ENCODE peak calls at places on chromosomes 16 and 17, in ten cellular contexts. One of them, this sample, is unnamed.

GRCh38 chr16:79994413-79994812 is 393.9 kb upstream of the MAF start:
- DNase-seq in transverse colon: no peak
- DNase-seq in fibroblast of lung: no peak
- DNase-seq in AG04449: no peak
- DNase-seq in cardiac fibroblast: no peak
- DNase-seq in fibroblast of mammary gland: no peak
- DNase-seq in astrocyte of the cerebellum: no peak
- DNase-seq in WERI-Rb-1: no peak
- DNase-seq in GM12865: no peak
- DNase-seq in lung: no peak
- DNase-seq in this sample: no peak

GRCh38 chr16:87074635-87075318 is 242.4 kb downstream of the C16orf95 start:
- DNase-seq in transverse colon: peak
- DNase-seq in fibroblast of lung: no peak
- DNase-seq in AG04449: no peak
- DNase-seq in cardiac fibroblast: no peak
- DNase-seq in fibroblast of mammary gland: no peak
- DNase-seq in astrocyte of the cerebellum: no peak
- DNase-seq in WERI-Rb-1: peak
- DNase-seq in GM12865: peak
- DNase-seq in lung: no peak
- DNase-seq in this sample: no peak

GRCh38 chr16:30040221-30040620 is 9.2 kb upstream of the TLCD3B start:
- DNase-seq in transverse colon: no peak
- DNase-seq in fibroblast of lung: no peak
- DNase-seq in AG04449: no peak
- DNase-seq in cardiac fibroblast: no peak
- DNase-seq in fibroblast of mammary gland: no peak
- DNase-seq in astrocyte of the cerebellum: no peak
- DNase-seq in WERI-Rb-1: no peak
- DNase-seq in GM12865: no peak
- DNase-seq in lung: no peak
- DNase-seq in this sample: no peak

GRCh38 chr16:85679870-85680269 is 8.9 kb downstream of the GINS2 start:
- DNase-seq in transverse colon: no peak
- DNase-seq in fibroblast of lung: no peak
- DNase-seq in AG04449: no peak
- DNase-seq in cardiac fibroblast: no peak
- DNase-seq in fibroblast of mammary gland: no peak
- DNase-seq in astrocyte of the cerebellum: no peak
- DNase-seq in WERI-Rb-1: no peak
- DNase-seq in GM12865: no peak
- DNase-seq in lung: no peak
- DNase-seq in this sample: no peak

GRCh38 chr17:19769946-19770652 is 22.0 kb upstream of the ALDH3A1 start:
- DNase-seq in transverse colon: no peak
- DNase-seq in fibroblast of lung: peak
- DNase-seq in AG04449: peak
- DNase-seq in cardiac fibroblast: peak
- DNase-seq in fibroblast of mammary gland: peak
- DNase-seq in astrocyte of the cerebellum: no peak
- DNase-seq in WERI-Rb-1: no peak
- DNase-seq in GM12865: no peak
- DNase-seq in lung: no peak
- DNase-seq in this sample: peak

GRCh38 chr17:73359987-73360410 is 48.2 kb upstream of the CDC42EP4 start:
- DNase-seq in transverse colon: peak
- DNase-seq in fibroblast of lung: no peak
- DNase-seq in AG04449: no peak
- DNase-seq in cardiac fibroblast: no peak
- DNase-seq in fibroblast of mammary gland: no peak
- DNase-seq in astrocyte of the cerebellum: no peak
- DNase-seq in WERI-Rb-1: peak
- DNase-seq in GM12865: no peak
- DNase-seq in lung: peak
- DNase-seq in this sample: no peak

GRCh38 chr16:57394444-57394843 is 10.1 kb upstream of the CCL17 start:
- DNase-seq in transverse colon: peak
- DNase-seq in fibroblast of lung: no peak
- DNase-seq in AG04449: no peak
- DNase-seq in cardiac fibroblast: peak
- DNase-seq in fibroblast of mammary gland: no peak
- DNase-seq in astrocyte of the cerebellum: no peak
- DNase-seq in WERI-Rb-1: no peak
- DNase-seq in GM12865: no peak
- DNase-seq in lung: no peak
- DNase-seq in this sample: no peak

GRCh38 chr17:41061969-41062368 is 2.1 kb upstream of the KRTAP2-3 start:
- DNase-seq in transverse colon: no peak
- DNase-seq in fibroblast of lung: peak
- DNase-seq in AG04449: peak
- DNase-seq in cardiac fibroblast: peak
- DNase-seq in fibroblast of mammary gland: peak
- DNase-seq in astrocyte of the cerebellum: peak
- DNase-seq in WERI-Rb-1: no peak
- DNase-seq in GM12865: no peak
- DNase-seq in lung: no peak
- DNase-seq in this sample: peak

GRCh38 chr17:2707721-2708584 is 3.6 kb downstream of the CLUH start:
- DNase-seq in transverse colon: peak
- DNase-seq in fibroblast of lung: no peak
- DNase-seq in AG04449: no peak
- DNase-seq in cardiac fibroblast: peak
- DNase-seq in fibroblast of mammary gland: no peak
- DNase-seq in astrocyte of the cerebellum: no peak
- DNase-seq in WERI-Rb-1: peak
- DNase-seq in GM12865: no peak
- DNase-seq in lung: no peak
- DNase-seq in this sample: peak

GRCh38 chr16:3174618-3175148 is 13.3 kb upstream of the OR1F1 start:
- DNase-seq in transverse colon: no peak
- DNase-seq in fibroblast of lung: no peak
- DNase-seq in AG04449: no peak
- DNase-seq in cardiac fibroblast: no peak
- DNase-seq in fibroblast of mammary gland: no peak
- DNase-seq in astrocyte of the cerebellum: no peak
- DNase-seq in WERI-Rb-1: no peak
- DNase-seq in GM12865: no peak
- DNase-seq in lung: no peak
- DNase-seq in this sample: no peak
- H3K4me3 ChIP-seq in transverse colon: no peak
- H3K4me3 ChIP-seq in fibroblast of lung: no peak
- H3K4me3 ChIP-seq in AG04449: no peak
- H3K4me3 ChIP-seq in cardiac fibroblast: no peak
- H3K4me3 ChIP-seq in fibroblast of mammary gland: peak
- H3K4me3 ChIP-seq in astrocyte of the cerebellum: no peak
- H3K4me3 ChIP-seq in WERI-Rb-1: peak
- H3K4me3 ChIP-seq in GM12865: no peak
- H3K4me3 ChIP-seq in lung: no peak
- H3K4me3 ChIP-seq in this sample: no peak

GRCh38 chr16:6362321-6362720 is 970.3 kb upstream of the RBFOX1 start:
- DNase-seq in transverse colon: no peak
- DNase-seq in fibroblast of lung: no peak
- DNase-seq in AG04449: no peak
- DNase-seq in cardiac fibroblast: no peak
- DNase-seq in fibroblast of mammary gland: no peak
- DNase-seq in astrocyte of the cerebellum: no peak
- DNase-seq in WERI-Rb-1: no peak
- DNase-seq in GM12865: no peak
- DNase-seq in lung: no peak
- DNase-seq in this sample: no peak

GRCh38 chr16:6356881-6357280 is 975.8 kb upstream of the RBFOX1 start:
- DNase-seq in transverse colon: no peak
- DNase-seq in fibroblast of lung: no peak
- DNase-seq in AG04449: no peak
- DNase-seq in cardiac fibroblast: no peak
- DNase-seq in fibroblast of mammary gland: no peak
- DNase-seq in astrocyte of the cerebellum: no peak
- DNase-seq in WERI-Rb-1: no peak
- DNase-seq in GM12865: no peak
- DNase-seq in lung: no peak
- DNase-seq in this sample: no peak

GRCh38 chr16:6363891-6364607 is 968.6 kb upstream of the RBFOX1 start:
- DNase-seq in transverse colon: no peak
- DNase-seq in fibroblast of lung: no peak
- DNase-seq in AG04449: no peak
- DNase-seq in cardiac fibroblast: no peak
- DNase-seq in fibroblast of mammary gland: no peak
- DNase-seq in astrocyte of the cerebellum: no peak
- DNase-seq in WERI-Rb-1: no peak
- DNase-seq in GM12865: no peak
- DNase-seq in lung: no peak
- DNase-seq in this sample: no peak

GRCh38 chr16:6360641-6361040 is 972.0 kb upstream of the RBFOX1 start:
- DNase-seq in transverse colon: no peak
- DNase-seq in fibroblast of lung: no peak
- DNase-seq in AG04449: no peak
- DNase-seq in cardiac fibroblast: no peak
- DNase-seq in fibroblast of mammary gland: no peak
- DNase-seq in astrocyte of the cerebellum: no peak
- DNase-seq in WERI-Rb-1: no peak
- DNase-seq in GM12865: no peak
- DNase-seq in lung: no peak
- DNase-seq in this sample: no peak
- TF ChIP-seq CTCF in transverse colon: no peak
- TF ChIP-seq CTCF in fibroblast of lung: no peak
- TF ChIP-seq CTCF in AG04449: no peak
- TF ChIP-seq CTCF in cardiac fibroblast: no peak
- TF ChIP-seq CTCF in fibroblast of mammary gland: no peak
- TF ChIP-seq CTCF in astrocyte of the cerebellum: no peak
- TF ChIP-seq CTCF in WERI-Rb-1: peak
- TF ChIP-seq CTCF in GM12865: no peak
- TF ChIP-seq CTCF in lung: no peak
- TF ChIP-seq CTCF in this sample: no peak

DNA sequence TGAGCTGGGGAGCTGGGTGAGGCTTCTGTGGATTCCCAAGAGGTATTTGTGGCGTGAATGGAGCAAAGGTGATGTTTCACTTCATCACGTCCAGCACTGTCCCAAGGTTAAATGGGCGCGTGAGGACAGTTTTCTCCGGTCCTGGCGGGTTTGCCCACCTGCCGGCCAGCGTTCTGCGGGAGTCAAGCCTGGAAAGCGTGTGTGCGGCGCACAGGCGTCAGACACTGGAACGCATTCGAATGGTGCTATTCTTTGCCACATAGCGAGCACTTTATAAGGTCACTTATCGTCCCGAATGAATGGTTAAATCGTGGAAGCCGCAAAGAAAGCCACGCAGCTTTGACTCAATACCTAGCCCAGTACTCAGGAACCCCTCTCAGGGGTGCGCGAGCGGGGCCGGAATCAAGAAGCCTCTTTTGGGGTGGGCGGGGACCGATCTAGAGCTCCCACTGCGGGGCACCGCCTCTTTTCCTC is 446 bp upstream of the PSMD11 start:
- DNase-seq in transverse colon: no peak
- DNase-seq in fibroblast of lung: no peak
- DNase-seq in AG04449: no peak
- DNase-seq in cardiac fibroblast: no peak
- DNase-seq in fibroblast of mammary gland: peak
- DNase-seq in astrocyte of the cerebellum: no peak
- DNase-seq in WERI-Rb-1: no peak
- DNase-seq in GM12865: no peak
- DNase-seq in lung: no peak
- DNase-seq in this sample: no peak
- H3K4me3 ChIP-seq in transverse colon: peak
- H3K4me3 ChIP-seq in fibroblast of lung: peak
- H3K4me3 ChIP-seq in AG04449: peak
- H3K4me3 ChIP-seq in cardiac fibroblast: peak
- H3K4me3 ChIP-seq in fibroblast of mammary gland: peak
- H3K4me3 ChIP-seq in astrocyte of the cerebellum: peak
- H3K4me3 ChIP-seq in WERI-Rb-1: no peak
- H3K4me3 ChIP-seq in GM12865: peak
- H3K4me3 ChIP-seq in lung: peak
- H3K4me3 ChIP-seq in this sample: peak

DNA sequence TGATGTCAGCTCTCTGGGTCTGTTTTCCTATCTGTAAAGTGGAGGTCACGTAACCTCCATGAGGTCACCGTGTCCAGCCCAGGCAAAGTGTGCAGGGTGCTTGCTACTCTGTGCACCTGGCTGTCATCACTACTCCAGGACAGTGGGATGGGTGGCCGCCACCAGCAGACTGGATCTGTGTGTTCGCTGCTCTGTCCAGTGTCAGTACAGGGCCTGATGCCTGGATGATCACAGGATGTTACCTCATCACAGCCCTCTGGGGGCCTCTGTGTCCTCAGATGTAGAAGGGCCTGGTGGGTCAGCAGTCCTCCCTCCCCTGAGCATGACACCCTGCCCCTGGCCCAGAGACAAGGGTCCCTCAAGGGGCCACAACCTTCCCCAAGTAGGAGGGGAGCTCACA is 80.0 kb downstream of the KCNJ18 start:
- DNase-seq in transverse colon: no peak
- DNase-seq in fibroblast of lung: no peak
- DNase-seq in AG04449: no peak
- DNase-seq in cardiac fibroblast: no peak
- DNase-seq in fibroblast of mammary gland: no peak
- DNase-seq in astrocyte of the cerebellum: no peak
- DNase-seq in WERI-Rb-1: no peak
- DNase-seq in GM12865: no peak
- DNase-seq in lung: no peak
- DNase-seq in this sample: no peak
- TF ChIP-seq CTCF in transverse colon: no peak
- TF ChIP-seq CTCF in fibroblast of lung: no peak
- TF ChIP-seq CTCF in AG04449: no peak
- TF ChIP-seq CTCF in cardiac fibroblast: no peak
- TF ChIP-seq CTCF in fibroblast of mammary gland: no peak
- TF ChIP-seq CTCF in astrocyte of the cerebellum: no peak
- TF ChIP-seq CTCF in WERI-Rb-1: no peak
- TF ChIP-seq CTCF in GM12865: no peak
- TF ChIP-seq CTCF in lung: no peak
- TF ChIP-seq CTCF in this sample: no peak